ENCODE peak calls at places on chromosome 18, in four cellular contexts. One of them, this sample, is unnamed.

GRCh38 chr18:45628979-45629958 is 14.0 kb downstream of the SLC14A2 start:
- DNase-seq in GM10248: no peak
- DNase-seq in HTR-8/SVneo: no peak
- DNase-seq in HFFc6: peak; percentile 30
- DNase-seq in this sample: no peak

GRCh38 chr18:10053861-10054260 is 140.0 kb downstream of the VAPA start:
- DNase-seq in GM10248: no peak
- DNase-seq in HTR-8/SVneo: no peak
- DNase-seq in HFFc6: no peak
- DNase-seq in this sample: no peak

GRCh38 chr18:5058768-5059539 is 138.1 kb downstream of the AKAIN1 start:
- DNase-seq in GM10248: peak; percentile 31
- DNase-seq in HTR-8/SVneo: no peak
- DNase-seq in HFFc6: no peak
- DNase-seq in this sample: no peak

GRCh38 chr18:8858888-8859511 is 153.6 kb downstream of the MTCL1 start:
- DNase-seq in GM10248: no peak
- DNase-seq in HTR-8/SVneo: peak; percentile 57
- DNase-seq in HFFc6: peak; percentile 92
- DNase-seq in this sample: no peak

GRCh38 chr18:62523631-62524442 is 1.0 kb downstream of the ZCCHC2 start:
- DNase-seq in GM10248: no peak
- DNase-seq in HTR-8/SVneo: no peak
- DNase-seq in HFFc6: peak; percentile 36
- DNase-seq in this sample: no peak

GRCh38 chr18:61637319-61637718 is 255.5 kb downstream of the RNF152 start:
- DNase-seq in GM10248: no peak
- DNase-seq in HTR-8/SVneo: no peak
- DNase-seq in HFFc6: no peak
- DNase-seq in this sample: no peak

GRCh38 chr18:79736230-79736629 is 56.6 kb downstream of the CTDP1 start:
- DNase-seq in GM10248: no peak
- DNase-seq in HTR-8/SVneo: no peak
- DNase-seq in HFFc6: no peak
- DNase-seq in this sample: no peak

GRCh38 chr18:21230436-21230835 is 11.6 kb upstream of the GREB1L start:
- DNase-seq in GM10248: no peak
- DNase-seq in HTR-8/SVneo: peak; percentile 35
- DNase-seq in HFFc6: no peak
- DNase-seq in this sample: no peak

This sample was measured in NCI-H1436.